ENCODE peak calls at places on chromosome 5, in six cellular contexts. One of them, this sample, is unnamed.

GRCh38 chr5:169244812-169245211 is 56.1 kb downstream of the SLIT3 start:
- DNase-seq in adipocyte: no peak
- DNase-seq in CD8-positive, alpha-beta T cell: no peak
- DNase-seq in mesothelial cell of epicardium: no peak
- DNase-seq in caudate nucleus: no peak
- DNase-seq in HT-29: no peak
- DNase-seq in this sample: no peak

GRCh38 chr5:166883016-166883415 is 1408.4 kb upstream of the WWC1 start:
- DNase-seq in mesothelial cell of epicardium: no peak
- DNase-seq in HT-29: no peak
- DNase-seq in adipocyte: no peak
- DNase-seq in caudate nucleus: no peak
- DNase-seq in CD8-positive, alpha-beta T cell: no peak
- DNase-seq in this sample: no peak

GRCh38 chr5:123116063-123116462 is 27.0 kb downstream of the PRDM6 start:
- DNase-seq in caudate nucleus: no peak
- DNase-seq in CD8-positive, alpha-beta T cell: no peak
- DNase-seq in mesothelial cell of epicardium: no peak
- DNase-seq in adipocyte: peak
- DNase-seq in HT-29: no peak
- DNase-seq in this sample: no peak

GRCh38 chr5:81549123-81549522 is 155.2 kb upstream of the ACOT12 start:
- DNase-seq in HT-29: no peak
- DNase-seq in mesothelial cell of epicardium: no peak
- DNase-seq in CD8-positive, alpha-beta T cell: no peak
- DNase-seq in adipocyte: no peak
- DNase-seq in caudate nucleus: no peak
- DNase-seq in this sample: no peak

GRCh38 chr5:154653418-154653763 is 101.8 kb upstream of the LARP1 start:
- DNase-seq in mesothelial cell of epicardium: no peak
- DNase-seq in CD8-positive, alpha-beta T cell: no peak
- DNase-seq in caudate nucleus: no peak
- DNase-seq in HT-29: peak
- DNase-seq in adipocyte: no peak
- DNase-seq in this sample: no peak

GRCh38 chr5:469752-470483 is 26.9 kb downstream of the EXOC3 start:
- DNase-seq in CD8-positive, alpha-beta T cell: no peak
- DNase-seq in adipocyte: no peak
- DNase-seq in HT-29: no peak
- DNase-seq in caudate nucleus: no peak
- DNase-seq in mesothelial cell of epicardium: no peak
- DNase-seq in this sample: no peak

GRCh38 chr5:154972476-154973080 is 31.7 kb downstream of the MRPL22 start:
- DNase-seq in CD8-positive, alpha-beta T cell: no peak
- DNase-seq in caudate nucleus: no peak
- DNase-seq in adipocyte: peak
- DNase-seq in HT-29: peak
- DNase-seq in mesothelial cell of epicardium: no peak
- DNase-seq in this sample: no peak

GRCh38 chr5:159290741-159291140 is 27.7 kb downstream of the UBLCP1 start:
- DNase-seq in CD8-positive, alpha-beta T cell: no peak
- DNase-seq in caudate nucleus: no peak
- DNase-seq in mesothelial cell of epicardium: no peak
- DNase-seq in adipocyte: no peak
- DNase-seq in HT-29: no peak
- DNase-seq in this sample: no peak

GRCh38 chr5:83590966-83591365 is 119.4 kb downstream of the VCAN start:
- DNase-seq in HT-29: no peak
- DNase-seq in mesothelial cell of epicardium: no peak
- DNase-seq in CD8-positive, alpha-beta T cell: no peak
- DNase-seq in caudate nucleus: no peak
- DNase-seq in adipocyte: no peak
- DNase-seq in this sample: no peak

GRCh38 chr5:28766565-28767158 is 1728.3 kb upstream of the CDH9 start:
- DNase-seq in adipocyte: peak
- DNase-seq in mesothelial cell of epicardium: no peak
- DNase-seq in CD8-positive, alpha-beta T cell: no peak
- DNase-seq in caudate nucleus: no peak
- DNase-seq in HT-29: peak
- DNase-seq in this sample: no peak

GRCh38 chr5:83172655-83173054 is 95.3 kb downstream of the XRCC4 start:
- DNase-seq in caudate nucleus: no peak
- DNase-seq in HT-29: no peak
- DNase-seq in mesothelial cell of epicardium: no peak
- DNase-seq in adipocyte: peak
- DNase-seq in CD8-positive, alpha-beta T cell: no peak
- DNase-seq in this sample: no peak

GRCh38 chr5:133147411-133147810 is 95.6 kb downstream of the HSPA4 start:
- DNase-seq in adipocyte: no peak
- DNase-seq in mesothelial cell of epicardium: no peak
- DNase-seq in CD8-positive, alpha-beta T cell: peak
- DNase-seq in caudate nucleus: no peak
- DNase-seq in HT-29: no peak
- DNase-seq in this sample: no peak

GRCh38 chr5:35009657-35010056 is 38.1 kb downstream of the AGXT2 start:
- DNase-seq in HT-29: no peak
- DNase-seq in adipocyte: peak
- DNase-seq in CD8-positive, alpha-beta T cell: no peak
- DNase-seq in mesothelial cell of epicardium: no peak
- DNase-seq in caudate nucleus: no peak
- DNase-seq in this sample: no peak

GRCh38 chr5:138054863-138055558 is 22.1 kb upstream of the FAM13B start:
- DNase-seq in caudate nucleus: peak
- DNase-seq in adipocyte: no peak
- DNase-seq in mesothelial cell of epicardium: no peak
- DNase-seq in CD8-positive, alpha-beta T cell: no peak
- DNase-seq in HT-29: no peak
- DNase-seq in this sample: no peak

GRCh38 chr5:105836906-105837305 is 1833.8 kb downstream of the EFNA5 start:
- DNase-seq in HT-29: no peak
- DNase-seq in caudate nucleus: no peak
- DNase-seq in mesothelial cell of epicardium: no peak
- DNase-seq in adipocyte: peak
- DNase-seq in CD8-positive, alpha-beta T cell: no peak
- DNase-seq in this sample: no peak